ENCODE peak calls at places on chromosomes 16 and 17, in four cellular contexts. H, P, K and J are unnamed samples.
A peak's percentile ranks its signal among the peaks of the same experiment; 100 is the strongest.

GRCh38 chr17:58268774-58269556 is 11.8 kb downstream of the MPO start:
- DNase-seq in H (no peak), P (no peak), K (no peak), J (no peak)

GRCh38 chr16:21156767-21157467 is 1.6 kb upstream of the LDAF1 start:
- DNase-seq in P (peak; percentile 81), K (peak; percentile 46), H (peak; percentile 71), J (peak; percentile 72)

GRCh38 chr16:66107661-66108060 is 258.8 kb upstream of the CDH5 start:
- DNase-seq in K (no peak), P (peak; percentile 96), H (no peak), J (no peak)

GRCh38 chr17:41711669-41712400 is at the start of gene GAST:
- DNase-seq in P (no peak), K (no peak), H (no peak), J (no peak)

GRCh38 chr16:54931757-54932660 is 1.3 kb downstream of the IRX5 start:
- DNase-seq in P (peak; percentile 34), K (no peak), H (no peak), J (no peak)

GRCh38 chr16:74700206-74701040 is at the start of gene MLKL:
- DNase-seq in H (no peak), P (peak; percentile 54), K (no peak), J (peak; percentile 44)

GRCh38 chr16:75758215-75758614 is 31.9 kb upstream of the CPHXL start:
- DNase-seq in H (no peak), P (peak; percentile 82), K (no peak), J (peak; percentile 68)

GRCh38 chr16:27588052-27588451 is 38.1 kb downstream of the KATNIP start:
- DNase-seq in H (no peak), K (no peak), P (no peak), J (no peak)

GRCh38 chr16:19118938-19119431 is 5.2 kb downstream of the ITPRIPL2 start:
- DNase-seq in P (peak; percentile 95), K (no peak), H (no peak), J (peak; percentile 72)

GRCh38 chr17:45430006-45430737 is 2.5 kb downstream of the ARHGAP27 start:
- DNase-seq in H (no peak), K (no peak), P (no peak), J (no peak)

GRCh38 chr17:61410100-61410551 is 10.5 kb downstream of the TBX2 start:
- DNase-seq in P (no peak), K (no peak), H (no peak), J (no peak)

GRCh38 chr16:19884611-19885455 is at the start of gene GPRC5B:
- DNase-seq in P (peak; percentile 33), K (peak; percentile 43), H (peak; percentile 37), J (no peak)

GRCh38 chr16:22194707-22195444 is 11.2 kb upstream of the EEF2K start:
- DNase-seq in P (no peak), H (no peak), K (no peak), J (no peak)

GRCh38 chr16:51409001-51409675 is 258.1 kb upstream of the SALL1 start:
- DNase-seq in P (peak; percentile 29), H (no peak), K (no peak), J (no peak)

GRCh38 chr16:81486555-81487061 is 42.0 kb downstream of the CMIP start:
- DNase-seq in P (peak; percentile 80), K (no peak), H (no peak), J (no peak)

GRCh38 chr17:46737331-46737730 is 81.2 kb downstream of the WNT3 start:
- DNase-seq in P (no peak), K (no peak), H (no peak), J (no peak)

GRCh38 chr16:69435977-69436729 is 11.7 kb downstream of the CYB5B start:
- DNase-seq in H (no peak), K (no peak), P (no peak), J (no peak)

GRCh38 chr16:27879601-27880247 is 183.8 kb downstream of the GSG1L start:
- DNase-seq in P (no peak), K (no peak), H (no peak), J (no peak)

GRCh38 chr16:2146739-2147138 is 1.7 kb upstream of the RAB26 start:
- DNase-seq in K (no peak), H (no peak), P (no peak), J (no peak)

GRCh38 chr16:68275611-68276191 is 11.4 kb downstream of the SLC7A6 start:
- DNase-seq in H (no peak), K (no peak), P (no peak), J (no peak)

GRCh38 chr16:71895679-71896385 is 501 bp downstream of the IST1 start:
- DNase-seq in H (no peak), P (peak; percentile 51), K (no peak), J (peak; percentile 46)

GRCh38 chr17:2904135-2904534 is 107.9 kb downstream of the RAP1GAP2 start:
- DNase-seq in H (no peak), K (no peak), P (peak; percentile 34), J (no peak)

GRCh38 chr17:44417553-44417952 is 28.1 kb upstream of the ITGA2B start:
- DNase-seq in P (peak; percentile 95), H (no peak), K (no peak), J (peak; percentile 78)

GRCh38 chr17:43878260-43879082 is 28.9 kb downstream of the MPP2 start:
- DNase-seq in H (peak; percentile 44), P (peak; percentile 83), K (peak; percentile 77), J (peak; percentile 85)

GRCh38 chr17:65062168-65062915 is 5.8 kb upstream of the GNA13 start:
- DNase-seq in H (no peak), P (no peak), K (no peak), J (no peak)

GRCh38 chr17:10730956-10731879 is 1.4 kb upstream of the TMEM220 start:
- DNase-seq in H (no peak), P (no peak), K (no peak), J (no peak)

GRCh38 chr17:79630120-79630519 is 19.3 kb upstream of the RBFOX3 start:
- DNase-seq in H (no peak), K (no peak), P (no peak), J (no peak)

GRCh38 chr17:78789663-78790181 is 7.6 kb upstream of the CYTH1 start:
- DNase-seq in K (no peak), P (peak; percentile 95), H (peak; percentile 80), J (no peak)

GRCh38 chr16:88856122-88856827 is 472 bp downstream of the GALNS start:
- DNase-seq in K (no peak), P (no peak), H (no peak), J (no peak)

GRCh38 chr17:81655378-81656117 is 794 bp downstream of the PDE6G start:
- DNase-seq in H (no peak), P (no peak), K (no peak), J (no peak)

GRCh38 chr17:30196504-30196903 is 39.0 kb downstream of the SLC6A4 start:
- DNase-seq in K (no peak), P (no peak), H (no peak), J (no peak)

GRCh38 chr16:12340151-12340733 is 363.7 kb downstream of the SNX29 start:
- DNase-seq in H (peak; percentile 5), K (peak; percentile 19), P (peak; percentile 78), J (peak; percentile 75)

GRCh38 chr17:79431175-79431574 is 179.7 kb downstream of the RBFOX3 start:
- DNase-seq in K (no peak), H (no peak), P (no peak), J (no peak)

GRCh38 chr17:357634-358033 is 5.0 kb upstream of the RPH3AL start:
- DNase-seq in H (no peak), K (no peak), P (no peak), J (no peak)

GRCh38 chr16:88799569-88800276 is 3.9 kb upstream of the CDT1 start:
- DNase-seq in P (no peak), H (no peak), K (no peak), J (no peak)

GRCh38 chr17:46865100-46865499 is 13.7 kb downstream of the WNT9B start:
- DNase-seq in K (no peak), H (no peak), P (peak; percentile 68), J (no peak)

GRCh38 chr17:77208217-77208808 is 67.5 kb downstream of the SEC14L1 start:
- DNase-seq in P (peak; percentile 42), H (peak; percentile 32), K (no peak), J (no peak)

GRCh38 chr16:21611546-21612384 is 12.4 kb downstream of the METTL9 start:
- DNase-seq in P (no peak), K (no peak), H (no peak), J (no peak)

GRCh38 chr17:57916925-57917858 is 38.0 kb downstream of the CUEDC1 start:
- DNase-seq in H (peak; percentile 88), K (no peak), P (no peak), J (no peak)